ENCODE peak calls at places on chromosome 7, in six cellular contexts. R is pancreas, B is glutamatergic neuron, W is brain microvascular endothelial cell, C is lower leg skin, L is fibroblast of pulmonary artery. F is an unnamed sample.

GRCh38 chr7:108403597-108404217 is 52.5 kb downstream of the NRCAM start:
- DNase-seq in R (no peak), B (no peak), W (no peak), C (no peak), L (no peak), F (no peak)

GRCh38 chr7:20340839-20341238 is 10.1 kb downstream of the ITGB8 start:
- DNase-seq in R (peak; percentile 51), B (no peak), W (no peak), C (peak; percentile 37), L (peak; percentile 51), F (no peak)

GRCh38 chr7:1542841-1543747 is 12.6 kb downstream of the MAFK start:
- DNase-seq in R (peak; percentile 37), B (peak; percentile 72), W (no peak), C (no peak), L (no peak), F (no peak)

GRCh38 chr7:112550468-112551060 is 69.8 kb downstream of the LSMEM1 start:
- DNase-seq in R (peak; percentile 42), B (no peak), W (peak; percentile 62), C (peak; percentile 20), L (peak; percentile 84), F (no peak)

GRCh38 chr7:24052572-24053223 is 231.3 kb upstream of the NPY start:
- DNase-seq in R (no peak), B (no peak), W (peak; percentile 0), C (no peak), L (peak; percentile 20), F (no peak)

GRCh38 chr7:101712652-101713051 is 83.6 kb upstream of the MYL10 start:
- DNase-seq in R (no peak), B (no peak), W (no peak), C (no peak), L (no peak), F (no peak)

GRCh38 chr7:82729172-82730030 is 285.8 kb upstream of the CACNA2D1 start:
- DNase-seq in R (no peak), B (no peak), W (peak; percentile 38), C (no peak), L (peak; percentile 70), F (no peak)

GRCh38 chr7:32023353-32023752 is 46.9 kb downstream of the PDE1C start:
- DNase-seq in R (no peak), B (no peak), W (no peak), C (no peak), L (no peak), F (no peak)

GRCh38 chr7:107045980-107046379 is 1.5 kb downstream of the PRKAR2B start:
- DNase-seq in R (no peak), B (no peak), W (no peak), C (no peak), L (peak; percentile 1), F (no peak)

GRCh38 chr7:127954371-127954770 is 76.9 kb downstream of the LRRC4 start:
- DNase-seq in R (no peak), B (no peak), W (no peak), C (no peak), L (no peak), F (no peak)

GRCh38 chr7:48098846-48099245 is 9.8 kb downstream of the UPP1 start:
- DNase-seq in R (no peak), B (no peak), W (no peak), C (no peak), L (no peak), F (no peak)

GRCh38 chr7:124457841-124458240 is 307.8 kb downstream of the GPR37 start:
- DNase-seq in R (no peak), B (no peak), W (no peak), C (no peak), L (no peak), F (no peak)

GRCh38 chr7:18116661-18117060 is 89.0 kb upstream of the PRPS1L1 start:
- DNase-seq in R (no peak), B (no peak), W (no peak), C (no peak), L (peak; percentile 1), F (no peak)

GRCh38 chr7:16561943-16562342 is 35.3 kb downstream of the LRRC72 start:
- DNase-seq in R (no peak), B (no peak), W (no peak), C (no peak), L (no peak), F (no peak)

GRCh38 chr7:5695037-5695708 is 86.3 kb downstream of the RNF216 start:
- DNase-seq in R (no peak), B (no peak), W (peak; percentile 85), C (no peak), L (peak; percentile 89), F (no peak)

GRCh38 chr7:30282735-30283134 is 1.7 kb upstream of the ZNRF2 start:
- DNase-seq in R (no peak), B (no peak), W (no peak), C (no peak), L (no peak), F (no peak)

GRCh38 chr7:497346-497745 is 22.3 kb downstream of the PDGFA start:
- DNase-seq in R (peak; percentile 15), B (peak; percentile 10), W (no peak), C (no peak), L (no peak), F (no peak)

GRCh38 chr7:18647602-18648001 is 152.1 kb downstream of the HDAC9 start:
- DNase-seq in R (no peak), B (no peak), W (no peak), C (no peak), L (no peak), F (no peak)

GRCh38 chr7:134428942-134429341 is 30.0 kb downstream of the AKR1B1 start:
- DNase-seq in R (no peak), B (no peak), W (no peak), C (no peak), L (no peak), F (no peak)

GRCh38 chr7:134429481-134429880 is 29.4 kb downstream of the AKR1B1 start:
- DNase-seq in R (no peak), B (no peak), W (no peak), C (no peak), L (no peak), F (no peak)

GRCh38 chr7:134432296-134433152 is 26.4 kb downstream of the AKR1B1 start:
- DNase-seq in R (peak; percentile 82), B (peak; percentile 85), W (peak; percentile 89), C (peak; percentile 83), L (peak; percentile 94), F (peak; percentile 47)

GRCh38 chr7:134433430-134433829 is 25.5 kb downstream of the AKR1B1 start:
- DNase-seq in R (no peak), B (no peak), W (no peak), C (no peak), L (no peak), F (no peak)

GRCh38 chr7:134431805-134432204 is 27.1 kb downstream of the AKR1B1 start:
- DNase-seq in R (no peak), B (no peak), W (no peak), C (no peak), L (no peak), F (no peak)
- TF ChIP-seq CTCF in R (no peak), B (no peak), W (no peak), C (no peak), L (no peak), F (no peak)

GRCh38 chr7:132580717-132581285 is 4.5 kb upstream of the PLXNA4 start:
- DNase-seq in R (peak; percentile 70), B (peak; percentile 78), W (peak; percentile 58), C (peak; percentile 52), L (peak; percentile 84), F (peak; percentile 51)

GRCh38 chr7:132581431-132581830 is 5.2 kb upstream of the PLXNA4 start:
- DNase-seq in R (no peak), B (no peak), W (no peak), C (no peak), L (no peak), F (no peak)

GRCh38 chr7:132579260-132579899 is 3.1 kb upstream of the PLXNA4 start:
- DNase-seq in R (no peak), B (no peak), W (no peak), C (no peak), L (no peak), F (no peak)

GRCh38 chr7:132578826-132579225 is 2.6 kb upstream of the PLXNA4 start:
- DNase-seq in R (no peak), B (no peak), W (no peak), C (no peak), L (no peak), F (no peak)

DNA sequence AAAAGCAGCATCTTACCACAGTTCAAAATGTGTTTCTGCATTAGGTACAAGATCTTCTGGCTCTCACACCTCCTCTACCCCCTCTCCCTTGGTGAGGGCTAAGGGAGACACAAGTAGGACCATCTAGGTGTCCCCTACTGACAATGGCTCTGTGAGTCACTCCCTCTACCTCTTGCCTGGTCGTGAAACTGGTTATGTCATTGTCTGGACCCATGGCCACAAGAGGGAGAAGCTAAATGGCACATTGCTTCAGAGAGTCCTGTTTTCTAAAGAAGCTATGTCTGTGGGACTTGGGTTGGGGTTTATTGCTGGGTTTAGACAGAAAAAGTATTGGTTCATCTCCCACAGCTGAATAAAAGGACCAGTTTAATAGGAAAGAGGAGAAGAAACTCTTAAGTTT is 4.0 kb upstream of the PLXNA4 start:
- DNase-seq in R (no peak), B (no peak), W (no peak), C (no peak), L (peak; percentile 11), F (no peak)
- TF ChIP-seq CTCF in R (no peak), B (no peak), W (peak; percentile 29), C (no peak), L (no peak), F (peak; percentile 19)

DNA sequence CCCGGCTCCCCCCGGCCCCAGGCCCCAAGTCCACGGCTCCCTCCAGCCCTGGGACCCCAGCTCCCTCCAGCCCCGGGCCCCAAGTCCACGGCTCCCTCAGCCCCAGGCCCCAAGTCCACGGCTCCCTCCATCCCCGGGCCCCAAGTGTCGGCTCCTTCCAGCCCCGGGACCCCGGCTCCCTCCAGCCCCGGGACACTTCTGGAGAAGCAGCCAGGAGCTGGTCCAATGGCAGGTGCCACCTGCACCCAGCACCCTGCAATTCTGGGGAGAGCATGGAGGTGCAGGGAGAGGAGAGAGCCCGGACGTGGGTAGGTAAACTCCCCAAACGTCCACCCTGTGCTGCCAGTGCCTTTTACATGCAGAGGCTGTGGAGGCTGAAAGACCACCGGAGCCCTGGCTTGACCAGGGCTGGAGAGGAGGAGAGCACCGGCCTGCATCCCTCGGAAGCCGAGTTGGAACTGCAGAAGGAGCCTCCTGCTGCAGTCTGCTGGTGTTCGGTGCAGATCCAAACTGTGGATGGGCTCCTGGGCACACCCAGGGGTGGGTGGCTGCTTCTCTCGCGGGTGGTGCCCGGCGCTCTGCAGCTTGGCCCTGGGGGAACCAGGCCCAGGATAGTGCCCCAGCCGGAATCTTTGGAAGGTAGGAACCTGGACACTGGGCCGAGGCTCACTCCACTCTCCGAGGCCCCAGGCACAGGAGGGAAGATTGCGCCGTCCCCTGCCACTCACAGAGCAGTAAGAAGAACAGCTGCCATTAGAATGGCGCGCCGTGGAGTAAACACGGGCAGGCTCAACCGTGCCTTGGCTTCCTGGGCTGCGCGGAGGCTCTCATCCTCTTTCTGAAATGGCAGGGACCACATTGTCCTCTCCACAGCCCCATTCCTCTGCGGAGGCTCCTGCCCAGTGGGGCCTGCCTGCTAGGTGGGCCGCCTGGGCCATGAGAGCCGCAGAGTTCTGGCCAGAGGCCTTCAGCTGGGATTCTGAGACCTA is 14.7 kb downstream of the SHH start:
- DNase-seq in R (no peak), B (no peak), W (no peak), C (no peak), L (no peak), F (no peak)
- TF ChIP-seq CTCF in R (no peak), B (peak; percentile 17), W (no peak), C (no peak), L (no peak), F (no peak)

GRCh38 chr7:119935418-119936025 is 337.5 kb upstream of the KCND2 start:
- DNase-seq in R (no peak), B (no peak), W (no peak), C (no peak), L (peak; percentile 71), F (no peak)
- TF ChIP-seq CTCF in R (no peak), B (peak; percentile 37), W (peak; percentile 32), C (no peak), L (peak; percentile 49), F (peak; percentile 62)